ENCODE peak calls at places on chromosome 17, in four cellular contexts. H, Q, A and X are unnamed samples.
A peak's percentile ranks its signal among the peaks of the same experiment; 100 is the strongest.

GRCh38 chr17:42017866-42018200 is 594 bp upstream of the DNAJC7 start:
- DNase-seq in H (no peak), Q (peak; percentile 63), A (no peak), X (no peak)

GRCh38 chr17:62064791-62065563 is at the start of gene MED13:
- DNase-seq in H (peak; percentile 19), Q (peak; percentile 70), A (peak; percentile 13), X (peak; percentile 78)

GRCh38 chr17:39603304-39604016 is 4.3 kb downstream of the NEUROD2 start:
- DNase-seq in H (no peak), Q (no peak), A (no peak), X (no peak)

GRCh38 chr17:27430882-27431491 is 25.3 kb upstream of the KSR1 start:
- DNase-seq in H (peak; percentile 51), Q (peak; percentile 48), A (peak; percentile 50), X (no peak)

GRCh38 chr17:71500761-71501555 is 619.9 kb upstream of the SOX9 start:
- DNase-seq in H (no peak), Q (no peak), A (no peak), X (no peak)

GRCh38 chr17:77508047-77508715 is 367.4 kb downstream of the SEC14L1 start:
- DNase-seq in H (no peak), Q (no peak), A (no peak), X (no peak)

GRCh38 chr17:10117581-10118001 is 80.8 kb downstream of the GAS7 start:
- DNase-seq in H (peak; percentile 26), Q (no peak), A (no peak), X (peak; percentile 58)

GRCh38 chr17:57976594-57976993 is 11.5 kb downstream of the VEZF1 start:
- DNase-seq in H (no peak), Q (no peak), A (no peak), X (no peak)

GRCh38 chr17:32103476-32104113 is 38.7 kb upstream of the RHOT1 start:
- DNase-seq in H (no peak), Q (no peak), A (no peak), X (no peak)

GRCh38 chr17:28473542-28473941 is at the start of gene SLC13A2:
- DNase-seq in H (no peak), Q (peak; percentile 64), A (no peak), X (no peak)

GRCh38 chr17:77427471-77427991 is 286.8 kb downstream of the SEC14L1 start:
- DNase-seq in H (peak; percentile 89), Q (peak; percentile 51), A (no peak), X (no peak)

GRCh38 chr17:60473788-60474187 is 51.5 kb downstream of the CHCT1 start:
- DNase-seq in H (peak; percentile 64), Q (no peak), A (no peak), X (no peak)

DNA sequence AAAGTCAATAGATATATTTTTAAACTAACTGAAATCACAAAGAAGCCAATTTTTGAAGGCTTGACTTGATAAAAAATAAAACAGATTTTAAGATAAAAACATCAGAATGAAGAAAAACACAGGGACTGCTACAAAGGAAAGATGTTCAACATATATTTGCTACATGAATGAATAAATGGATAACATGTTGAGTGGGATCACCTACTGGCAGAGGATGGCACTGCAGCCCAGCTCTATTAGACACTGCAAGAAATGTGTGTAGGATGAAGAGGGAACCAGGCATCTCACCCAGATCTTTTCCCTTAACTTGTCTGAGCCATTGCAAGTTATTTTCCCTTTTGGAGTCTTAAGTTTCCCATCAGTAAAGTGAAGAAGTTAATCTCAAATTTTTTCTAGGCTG is 4.2 kb downstream of the AIPL1 start:
- DNase-seq in H (no peak), Q (no peak), A (no peak), X (no peak)
- TF ChIP-seq CTCF in H (peak; percentile 17), Q (no peak), A (peak; percentile 58), X (peak; percentile 21)

GRCh38 chr17:73371285-73371684 is 59.5 kb upstream of the CDC42EP4 start:
- DNase-seq in H (peak; percentile 92), Q (no peak), A (no peak), X (no peak)

GRCh38 chr17:73368085-73368631 is 56.4 kb upstream of the CDC42EP4 start:
- DNase-seq in H (no peak), Q (no peak), A (no peak), X (no peak)

GRCh38 chr17:73365934-73366623 is 54.3 kb upstream of the CDC42EP4 start:
- DNase-seq in H (no peak), Q (no peak), A (no peak), X (no peak)

GRCh38 chr17:73371846-73372245 is 60.0 kb upstream of the CDC42EP4 start:
- DNase-seq in H (no peak), Q (no peak), A (no peak), X (no peak)

DNA sequence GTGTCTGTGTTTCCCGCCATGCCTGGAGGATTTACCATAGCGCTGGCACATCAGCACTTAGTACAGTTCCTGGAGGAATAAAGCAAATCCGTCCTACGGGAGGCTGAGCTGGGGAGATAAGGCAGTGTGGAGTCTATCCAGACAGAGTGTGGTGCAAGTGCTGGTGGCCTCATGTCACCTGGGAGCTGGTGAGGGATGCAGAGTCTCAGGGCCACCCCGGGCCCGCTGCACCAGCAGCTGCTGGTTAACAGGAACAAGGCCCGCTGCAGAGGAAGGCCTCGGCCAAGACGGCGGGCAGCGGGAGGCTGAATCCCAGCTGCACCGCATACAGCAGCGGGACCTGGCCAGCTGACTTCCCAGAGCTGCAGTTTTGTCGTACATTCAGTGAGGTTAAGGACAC is 57.3 kb upstream of the CDC42EP4 start:
- DNase-seq in H (no peak), Q (no peak), A (no peak), X (no peak)
- TF ChIP-seq CTCF in H (no peak), Q (no peak), A (no peak), X (no peak)

GRCh38 chr17:8121531-8122390 is 2.1 kb downstream of the HES7 start:
- DNase-seq in H (peak; percentile 55), Q (peak; percentile 57), A (peak; percentile 65), X (no peak)
- TF ChIP-seq CTCF in H (peak; percentile 62), Q (no peak), A (peak; percentile 53), X (peak; percentile 50)

GRCh38 chr17:36837616-36838272 is 99.5 kb upstream of the LHX1 start:
- DNase-seq in H (no peak), Q (no peak), A (no peak), X (no peak)
- TF ChIP-seq CTCF in H (no peak), Q (no peak), A (no peak), X (no peak)

GRCh38 chr17:512311-512710 is 159.7 kb upstream of the RPH3AL start:
- DNase-seq in H (no peak), Q (no peak), A (no peak), X (no peak)

GRCh38 chr17:512926-513325 is 160.3 kb upstream of the RPH3AL start:
- DNase-seq in H (peak; percentile 11), Q (no peak), A (no peak), X (no peak)

GRCh38 chr17:511833-512251 is 159.2 kb upstream of the RPH3AL start:
- DNase-seq in H (peak; percentile 6), Q (no peak), A (no peak), X (no peak)

GRCh38 chr17:510223-510917 is 157.8 kb upstream of the RPH3AL start:
- DNase-seq in H (peak; percentile 17), Q (no peak), A (no peak), X (no peak)

DNA sequence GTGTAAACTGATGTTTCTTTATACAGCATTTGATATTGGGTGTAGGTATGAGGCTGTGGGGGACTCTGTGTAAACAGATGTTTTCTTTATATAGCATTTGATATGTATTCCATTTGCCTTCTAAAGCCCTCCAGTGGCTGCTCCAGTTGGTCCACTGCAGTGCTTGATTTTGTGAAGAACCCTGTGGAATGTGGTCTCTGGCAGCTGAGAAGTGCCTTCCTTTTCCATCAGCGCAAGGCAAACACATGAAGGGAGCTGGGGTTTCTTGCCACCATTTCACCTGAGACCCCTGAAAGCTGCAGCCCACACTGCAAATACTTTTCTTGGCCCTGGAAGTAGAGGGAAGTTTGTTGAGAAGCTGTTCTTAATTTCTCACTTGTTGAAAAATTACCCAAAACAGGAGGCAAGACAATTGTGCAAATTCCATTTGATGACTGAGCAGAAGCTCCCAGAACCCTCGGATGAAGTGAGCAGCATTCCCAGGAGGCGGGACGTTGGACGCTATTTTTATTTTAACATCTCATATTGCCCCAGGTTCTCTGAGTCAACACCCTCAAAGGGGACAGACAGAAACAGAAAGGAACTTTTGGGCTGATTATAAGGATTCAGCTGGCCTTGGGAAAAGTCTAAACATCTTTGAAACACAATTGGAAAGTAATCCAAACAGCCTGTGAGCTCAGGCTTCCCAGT is 158.5 kb upstream of the RPH3AL start:
- DNase-seq in H (peak; percentile 82), Q (no peak), A (no peak), X (no peak)
- TF ChIP-seq CTCF in H (no peak), Q (no peak), A (no peak), X (no peak)

GRCh38 chr17:44556854-44557606 is at the start of gene FZD2:
- DNase-seq in H (peak; percentile 99), Q (peak; percentile 72), A (peak; percentile 91), X (peak; percentile 84)

GRCh38 chr17:44555056-44555455 is 2.2 kb upstream of the FZD2 start:
- DNase-seq in H (no peak), Q (no peak), A (no peak), X (no peak)

GRCh38 chr17:44557653-44558285 is 485 bp downstream of the FZD2 start:
- DNase-seq in H (peak; percentile 72), Q (peak; percentile 35), A (peak; percentile 51), X (peak; percentile 61)

GRCh38 chr17:44558349-44559287 is 1.3 kb downstream of the FZD2 start:
- DNase-seq in H (peak; percentile 60), Q (no peak), A (no peak), X (peak; percentile 49)

GRCh38 chr17:44556114-44556853 is 1.0 kb upstream of the FZD2 start:
- DNase-seq in H (peak; percentile 63), Q (peak; percentile 47), A (peak; percentile 72), X (no peak)
- TF ChIP-seq CTCF in H (no peak), Q (no peak), A (no peak), X (no peak)

GRCh38 chr17:49365667-49366066 is 3.6 kb upstream of the ZNF652 start:
- DNase-seq in H (no peak), Q (no peak), A (no peak), X (no peak)
- TF ChIP-seq CTCF in H (peak; percentile 14), Q (no peak), A (peak; percentile 18), X (no peak)